ENCODE peak calls at places on chromosomes 6 and 20, in six cellular contexts. I is AG04450; C is GM10248; V is stimulated activated CD4-positive, alpha-beta T cell treated with anti-CD3 and anti-CD28 coated beads, TNF-alpha, amount 100 ng/mL, for 1 hour; P is AML-193; N is effector CD4-positive, alpha-beta T cell. Z is an unnamed sample.

GRCh38 chr6:156977527-156978291 is 200.5 kb downstream of the ARID1B start:
- DNase-seq in I (no peak), C (no peak), V (no peak), P (no peak), N (no peak), Z (no peak)

GRCh38 chr20:46954490-46955038 is 59.9 kb downstream of the EYA2 start:
- DNase-seq in I (peak; percentile 97), C (no peak), V (no peak), P (no peak), N (no peak), Z (peak; percentile 99)

GRCh38 chr20:9518776-9519175 is 4.4 kb downstream of the LAMP5 start:
- DNase-seq in I (no peak), C (no peak), V (no peak), P (no peak), N (no peak), Z (no peak)

GRCh38 chr6:14791525-14791924 is 454.3 kb upstream of the JARID2 start:
- DNase-seq in I (peak; percentile 29), C (no peak), V (no peak), P (no peak), N (no peak), Z (peak; percentile 82)

GRCh38 chr20:4508773-4509172 is 212.9 kb upstream of the PRND start:
- DNase-seq in I (no peak), C (no peak), V (no peak), P (no peak), N (no peak), Z (peak; percentile 42)

GRCh38 chr20:35768731-35769664 is 2.8 kb upstream of the PHF20 start:
- DNase-seq in I (peak; percentile 94), C (peak; percentile 38), V (no peak), P (peak; percentile 36), N (peak; percentile 21), Z (peak; percentile 99)

GRCh38 chr6:90087103-90087833 is 193.0 kb downstream of the GJA10 start:
- DNase-seq in I (no peak), C (no peak), V (no peak), P (no peak), N (no peak), Z (peak; percentile 35)

GRCh38 chr6:151111670-151112069 is 128.1 kb upstream of the AKAP12 start:
- DNase-seq in I (no peak), C (no peak), V (no peak), P (no peak), N (no peak), Z (no peak)

GRCh38 chr20:19973920-19974620 is 43.1 kb upstream of the NAA20 start:
- DNase-seq in I (no peak), C (no peak), V (no peak), P (peak; percentile 53), N (no peak), Z (peak; percentile 50)

GRCh38 chr6:34656378-34657036 is 40.1 kb downstream of the ILRUN start:
- DNase-seq in I (peak; percentile 61), C (peak; percentile 74), V (no peak), P (peak; percentile 48), N (peak; percentile 12), Z (peak; percentile 66)

GRCh38 chr20:33301192-33301930 is 18.3 kb downstream of the BPIFB1 start:
- DNase-seq in I (no peak), C (no peak), V (no peak), P (no peak), N (no peak), Z (peak; percentile 75)

GRCh38 chr20:17108896-17109295 is 117.9 kb upstream of the PCSK2 start:
- DNase-seq in I (no peak), C (no peak), V (no peak), P (no peak), N (no peak), Z (no peak)

GRCh38 chr20:856361-856775 is 22.9 kb downstream of the FAM110A start:
- DNase-seq in I (no peak), C (no peak), V (no peak), P (no peak), N (peak; percentile 12), Z (peak; percentile 90)

GRCh38 chr20:47397652-47398301 is 41.3 kb upstream of the ZMYND8 start:
- DNase-seq in I (no peak), C (no peak), V (no peak), P (no peak), N (no peak), Z (no peak)

GRCh38 chr6:104957301-104958177 is 632 bp downstream of the LIN28B start:
- DNase-seq in I (no peak), C (no peak), V (no peak), P (no peak), N (no peak), Z (no peak)

GRCh38 chr20:51563597-51564332 is 21.2 kb upstream of the NFATC2 start:
- DNase-seq in I (peak; percentile 51), C (no peak), V (no peak), P (no peak), N (no peak), Z (peak; percentile 90)

GRCh38 chr6:41027251-41027650 is 11.8 kb downstream of the UNC5CL start:
- DNase-seq in I (no peak), C (no peak), V (no peak), P (no peak), N (no peak), Z (no peak)

GRCh38 chr6:21109421-21110178 is 484.0 kb upstream of the SOX4 start:
- DNase-seq in I (no peak), C (no peak), V (no peak), P (no peak), N (no peak), Z (peak; percentile 81)

GRCh38 chr6:65979120-65979519 is 272.1 kb upstream of the EYS start:
- DNase-seq in I (no peak), C (no peak), V (no peak), P (no peak), N (no peak), Z (no peak)

GRCh38 chr6:7697820-7698623 is 27.9 kb upstream of the BMP6 start:
- DNase-seq in I (peak; percentile 78), C (no peak), V (no peak), P (peak; percentile 96), N (no peak), Z (peak; percentile 90)

GRCh38 chr6:52014391-52014790 is 73.0 kb downstream of the PKHD1 start:
- DNase-seq in I (no peak), C (no peak), V (no peak), P (no peak), N (no peak), Z (no peak)

GRCh38 chr20:37414133-37414532 is 68.2 kb downstream of the SRC start:
- DNase-seq in I (no peak), C (no peak), V (no peak), P (no peak), N (no peak), Z (no peak)

GRCh38 chr6:79946773-79947190 is 571 bp downstream of the ELOVL4 start:
- DNase-seq in I (no peak), C (peak; percentile 12), V (no peak), P (no peak), N (no peak), Z (peak; percentile 51)

GRCh38 chr6:62479722-62480121 is 193.7 kb upstream of the KHDRBS2 start:
- DNase-seq in I (no peak), C (no peak), V (no peak), P (no peak), N (no peak), Z (no peak)

GRCh38 chr6:149925253-149925973 is 2.5 kb upstream of the RAET1G start:
- DNase-seq in I (no peak), C (no peak), V (no peak), P (no peak), N (no peak), Z (no peak)

GRCh38 chr6:154266560-154267134 is 90.0 kb downstream of the IPCEF1 start:
- DNase-seq in I (no peak), C (no peak), V (no peak), P (no peak), N (no peak), Z (no peak)

GRCh38 chr20:25276533-25277050 is 28.7 kb downstream of the PYGB start:
- DNase-seq in I (no peak), C (no peak), V (no peak), P (no peak), N (no peak), Z (no peak)

GRCh38 chr6:132100388-132100990 is 149.3 kb upstream of the CCN2 start:
- DNase-seq in I (no peak), C (no peak), V (no peak), P (no peak), N (no peak), Z (no peak)

GRCh38 chr20:23031346-23031745 is 3.8 kb upstream of the SSTR4 start:
- DNase-seq in I (no peak), C (no peak), V (no peak), P (no peak), N (no peak), Z (no peak)

GRCh38 chr20:25497586-25498279 is 87.6 kb downstream of the NINL start:
- DNase-seq in I (no peak), C (no peak), V (no peak), P (no peak), N (no peak), Z (no peak)

GRCh38 chr6:328184-328670 is 35.9 kb downstream of the DUSP22 start:
- DNase-seq in I (peak; percentile 70), C (peak; percentile 84), V (no peak), P (no peak), N (no peak), Z (peak; percentile 68)

GRCh38 chr6:146154197-146154596 is 125.3 kb downstream of the GRM1 start:
- DNase-seq in I (no peak), C (no peak), V (no peak), P (no peak), N (no peak), Z (no peak)

GRCh38 chr6:58198301-58198700 is 880.9 kb downstream of the PRIM2 start:
- DNase-seq in I (no peak), C (no peak), V (no peak), P (no peak), N (no peak), Z (peak; percentile 93)

GRCh38 chr6:70725817-70726413 is 58.2 kb downstream of the SMAP1 start:
- DNase-seq in I (no peak), C (no peak), V (no peak), P (no peak), N (no peak), Z (no peak)

GRCh38 chr6:41546866-41547798 is 951 bp downstream of the FOXP4 start:
- DNase-seq in I (no peak), C (peak; percentile 48), V (peak; percentile 25), P (peak; percentile 44), N (no peak), Z (peak; percentile 64)

GRCh38 chr6:114301596-114302219 is 41.1 kb downstream of the HS3ST5 start:
- DNase-seq in I (no peak), C (no peak), V (no peak), P (no peak), N (no peak), Z (no peak)

GRCh38 chr6:166456360-166457156 is 73.8 kb upstream of the MPC1 start:
- DNase-seq in I (no peak), C (no peak), V (no peak), P (no peak), N (no peak), Z (peak; percentile 3)